ENCODE peak calls at places on chromosomes 16 and 17, in five cellular contexts. J is heart right ventricle, S is right atrium auricular region, V is stomach, C is prostate gland. X is an unnamed sample.

GRCh38 chr16:85395913-85396878 is 216.9 kb upstream of the GSE1 start:
- DNase-seq in C (peak; percentile 62), J (no peak), S (no peak), V (no peak), X (no peak)

GRCh38 chr17:6608321-6608720 is 32.2 kb downstream of the KIAA0753 start:
- DNase-seq in C (no peak), V (no peak), S (no peak), J (no peak), X (no peak)

GRCh38 chr16:64391009-64391663 is 730.7 kb downstream of the CDH11 start:
- DNase-seq in J (no peak), C (no peak), S (no peak), V (no peak), X (no peak)

GRCh38 chr16:57167951-57168350 is 17.9 kb downstream of the PSME3IP1 start:
- DNase-seq in J (no peak), C (peak; percentile 33), V (no peak), S (no peak), X (no peak)

GRCh38 chr17:69170377-69170776 is 28.7 kb upstream of the ABCA6 start:
- DNase-seq in J (no peak), C (no peak), V (no peak), S (no peak), X (no peak)

GRCh38 chr16:405548-406506 is 4.1 kb downstream of the DECR2 start:
- DNase-seq in C (no peak), V (no peak), J (no peak), S (no peak), X (no peak)

GRCh38 chr16:47927330-47927729 is 228.5 kb downstream of the ABCC12 start:
- DNase-seq in C (no peak), V (no peak), J (no peak), S (no peak), X (no peak)

GRCh38 chr16:30509081-30509480 is 17.3 kb downstream of the ZNF768 start:
- DNase-seq in V (no peak), C (no peak), S (no peak), J (no peak), X (no peak)

GRCh38 chr17:2564876-2565275 is 28.6 kb upstream of the PAFAH1B1 start:
- DNase-seq in J (no peak), S (no peak), V (peak; percentile 47), C (peak; percentile 36), X (no peak)

GRCh38 chr17:57986841-57987581 is 1.0 kb downstream of the VEZF1 start:
- DNase-seq in V (peak; percentile 46), S (no peak), C (peak; percentile 37), J (peak; percentile 58), X (no peak)

GRCh38 chr17:72730091-72730490 is 362.4 kb downstream of the SLC39A11 start:
- DNase-seq in C (no peak), S (no peak), V (no peak), J (no peak), X (no peak)

GRCh38 chr17:44587339-44587738 is 30.1 kb downstream of the FZD2 start:
- DNase-seq in C (no peak), J (peak; percentile 62), S (peak; percentile 88), V (peak; percentile 51), X (peak; percentile 64)

GRCh38 chr17:64331946-64332493 is 58.6 kb downstream of the PECAM1 start:
- DNase-seq in V (no peak), C (no peak), S (peak; percentile 88), J (peak; percentile 84), X (no peak)

GRCh38 chr17:78383725-78384471 is 5.4 kb downstream of the PGS1 start:
- DNase-seq in S (peak; percentile 92), V (peak; percentile 57), J (peak; percentile 75), C (peak; percentile 80), X (peak; percentile 98)

GRCh38 chr17:51056813-51057510 is 63.7 kb downstream of the SPAG9 start:
- DNase-seq in J (peak; percentile 51), C (peak; percentile 33), V (no peak), S (no peak), X (no peak)

GRCh38 chr16:86048882-86049585 is 150.1 kb downstream of the IRF8 start:
- DNase-seq in S (no peak), V (no peak), J (no peak), C (no peak), X (no peak)

GRCh38 chr16:81548901-81549546 is 104.4 kb downstream of the CMIP start:
- DNase-seq in V (no peak), S (no peak), J (no peak), C (no peak), X (no peak)

GRCh38 chr16:57530104-57530522 is 6.3 kb downstream of the CCDC102A start:
- DNase-seq in J (no peak), V (no peak), C (no peak), S (peak; percentile 73), X (peak; percentile 84)

GRCh38 chr16:85451646-85452363 is 161.3 kb upstream of the GSE1 start:
- DNase-seq in S (no peak), J (no peak), C (no peak), V (no peak), X (no peak)

GRCh38 chr17:69047368-69048263 is 13.1 kb downstream of the ABCA9 start:
- DNase-seq in S (peak; percentile 84), V (peak; percentile 76), J (peak; percentile 59), C (no peak), X (no peak)

GRCh38 chr16:11585460-11586374 is 1.0 kb downstream of the LITAF start:
- DNase-seq in C (no peak), S (peak; percentile 72), J (peak; percentile 33), V (peak; percentile 42), X (no peak)

GRCh38 chr17:795276-795675 is 13.1 kb downstream of the MRM3 start:
- DNase-seq in C (no peak), V (no peak), S (no peak), J (no peak), X (no peak)

GRCh38 chr17:13031718-13032350 is 14.0 kb upstream of the ELAC2 start:
- DNase-seq in C (no peak), J (peak; percentile 22), V (peak; percentile 53), S (peak; percentile 70), X (peak; percentile 70)

GRCh38 chr16:88339926-88340754 is 42.6 kb upstream of the ZNF469 start:
- DNase-seq in J (no peak), V (no peak), S (no peak), C (no peak), X (no peak)

GRCh38 chr17:40416671-40417070 is 1.0 kb downstream of the TOP2A start:
- DNase-seq in V (no peak), J (no peak), S (no peak), C (no peak), X (no peak)

GRCh38 chr16:87538594-87538993 is 45.8 kb upstream of the ZCCHC14 start:
- DNase-seq in V (no peak), C (no peak), S (no peak), J (no peak), X (peak; percentile 85)

DNA sequence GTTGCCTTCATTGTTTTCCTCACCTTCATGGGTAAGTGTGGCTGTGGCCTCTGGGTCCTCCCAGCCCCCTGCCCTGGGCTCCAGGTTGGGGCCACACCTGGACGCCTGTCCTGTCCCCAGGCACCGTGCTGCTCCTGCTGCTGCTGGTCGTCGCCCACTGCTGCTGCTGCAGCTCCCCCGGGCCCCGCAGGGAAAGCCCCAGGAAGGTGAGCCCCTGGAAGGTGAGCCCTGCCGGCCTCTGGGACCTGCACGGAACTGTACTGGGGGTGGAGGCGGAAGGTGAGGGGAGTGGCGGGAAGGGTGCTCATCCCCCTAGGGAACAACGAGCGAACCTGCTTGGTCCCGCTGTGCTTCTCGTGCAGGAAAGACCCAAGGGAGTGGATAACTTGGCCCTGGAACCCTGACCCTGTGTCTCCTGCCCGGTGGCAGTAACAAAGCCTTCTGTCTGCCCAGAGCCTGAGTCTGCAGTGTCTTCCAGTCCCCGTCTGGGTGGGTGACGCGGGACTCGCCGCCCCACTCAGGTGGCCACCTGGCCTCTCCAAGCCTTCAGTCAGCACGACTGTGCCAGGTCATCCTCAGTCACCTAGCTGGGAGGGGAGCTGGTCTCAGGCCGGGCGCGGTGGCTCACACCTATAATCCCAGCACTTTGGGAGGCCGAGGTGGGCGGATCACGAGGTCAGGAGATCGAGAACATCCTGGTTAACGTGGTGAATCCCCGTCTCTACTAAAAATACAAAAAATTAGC is 831 bp downstream of the SMIM22 start:
- DNase-seq in J (no peak), S (no peak), C (no peak), V (no peak), X (no peak)
- H3K4me3 ChIP-seq in J (no peak overlapping the region), S (no peak overlapping the region), C (no peak overlapping the region), V (peak overlapping the region; percentile 42), X (no peak overlapping the region)

GRCh38 chr17:31882571-31882970 is 18.9 kb downstream of the UTP6 start:
- DNase-seq in V (no peak), C (no peak), S (no peak), J (no peak), X (no peak)
- H3K36me3 ChIP-seq in V (peaks cover 100% of the 10 kb centered on the region), C (no peaks in the 10 kb centered on the region), S (peaks cover 82% of the 10 kb centered on the region), J (peaks cover 100% of the 10 kb centered on the region), X (peaks cover 82% of the 10 kb centered on the region)

DNA sequence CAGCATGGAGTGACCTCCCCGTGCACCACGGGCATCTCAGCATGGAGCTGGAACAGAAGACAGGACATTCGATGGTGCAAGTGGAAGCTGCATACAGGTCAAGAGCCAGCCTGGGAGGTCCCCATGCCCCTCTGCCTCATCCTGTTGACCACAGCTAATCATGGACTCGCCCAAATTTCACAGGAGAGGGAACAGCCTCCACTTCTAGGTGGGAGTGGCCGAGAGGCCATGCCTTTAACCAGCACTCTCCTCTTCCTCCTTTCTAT is 3.8 kb upstream of the SLC47A2 start:
- DNase-seq in J (no peak), C (no peak), S (no peak), V (no peak), X (no peak)
- H3K27ac ChIP-seq in J (no peak overlapping the region), C (no peak overlapping the region), S (no peak overlapping the region), V (no peak overlapping the region), X (no peak overlapping the region)

DNA sequence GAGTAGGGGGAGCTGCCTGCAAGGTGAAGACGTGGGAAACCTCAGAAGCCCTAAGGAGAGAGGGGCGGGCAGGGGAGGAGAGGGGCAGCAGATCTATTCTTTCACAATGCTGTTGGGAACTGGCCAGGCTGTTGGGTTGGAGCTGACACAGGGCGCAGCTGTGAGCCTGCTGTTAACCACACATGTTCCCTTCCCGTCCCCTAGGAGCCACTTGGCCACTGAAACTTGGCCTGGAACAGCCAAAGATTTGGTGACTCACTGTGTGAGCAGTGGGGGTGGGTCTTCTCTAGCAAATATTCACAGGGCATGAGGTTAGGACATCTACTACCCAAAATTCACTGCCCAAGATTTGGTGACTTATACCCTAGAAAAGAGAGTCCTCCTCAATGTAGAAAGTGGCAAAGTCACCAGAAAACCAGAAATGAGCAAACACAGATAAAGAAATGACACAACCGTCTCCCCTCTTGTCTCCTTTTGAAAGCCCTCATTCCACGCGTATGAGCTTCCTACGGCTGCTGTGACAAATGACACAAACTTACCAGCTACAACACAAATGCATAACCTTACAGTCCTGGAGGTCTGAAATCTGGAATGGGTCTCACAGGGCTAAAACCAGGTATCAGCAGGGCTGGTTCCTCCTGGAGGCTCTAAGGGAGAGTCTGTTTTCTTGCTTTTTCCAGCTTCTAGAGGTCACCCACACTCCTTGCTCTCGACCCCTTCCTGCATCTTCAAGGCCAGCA is 6.3 kb downstream of the TBC1D16 start:
- DNase-seq in J (peak; percentile 82), C (no peak), S (peak; percentile 95), V (peak; percentile 77), X (peak; percentile 44)
- H3K4me3 ChIP-seq in J (no peak overlapping the region), C (no peak overlapping the region), S (no peak overlapping the region), V (no peak overlapping the region), X (peak overlapping the region; percentile 30)

GRCh38 chr16:78311831-78312230 is 212.4 kb downstream of the WWOX start:
- DNase-seq in C (no peak), V (no peak), J (no peak), S (no peak), X (no peak)
- H3K36me3 ChIP-seq in C (no peaks in the 10 kb centered on the region), V (no peaks in the 10 kb centered on the region), J (no peaks in the 10 kb centered on the region), S (no peaks in the 10 kb centered on the region), X (no peaks in the 10 kb centered on the region)

GRCh38 chr17:48527742-48528028 is 3.1 kb downstream of the HOXB1 start:
- DNase-seq in S (no peak), J (no peak), C (no peak), V (no peak), X (no peak)
- H3K27ac ChIP-seq in S (no peak overlapping the region), J (no peak overlapping the region), C (no peak overlapping the region), V (no peak overlapping the region), X (no peak overlapping the region)

GRCh38 chr16:52545157-52545543 is 1.8 kb downstream of the TOX3 start:
- DNase-seq in C (no peak), V (no peak), J (no peak), S (no peak), X (no peak)
- H3K4me3 ChIP-seq in C (peak overlapping the region; percentile 34), V (peak overlapping the region; percentile 73), J (peak overlapping the region; percentile 28), S (peak overlapping the region; percentile 37), X (peak overlapping the region; percentile 53)

X was measured in ascending aorta.